ENCODE peak calls at places on chromosome 4, in five cellular contexts. One of them, this sample, is unnamed.

GRCh38 chr4:98210293-98210692 is 50.9 kb upstream of the RAP1GDS1 start:
- DNase-seq in HCT116: no peak
- DNase-seq in neural progenitor cell: no peak
- DNase-seq in H9: no peak
- DNase-seq in fibroblast of lung: no peak
- DNase-seq in this sample: no peak

GRCh38 chr4:4848540-4848939 is 10.9 kb upstream of the MSX1 start:
- DNase-seq in HCT116: no peak
- DNase-seq in neural progenitor cell: no peak
- DNase-seq in H9: no peak
- DNase-seq in fibroblast of lung: no peak
- DNase-seq in this sample: no peak

GRCh38 chr4:2066571-2067445 is 7.7 kb downstream of the NAT8L start:
- DNase-seq in HCT116: no peak
- DNase-seq in neural progenitor cell: no peak
- DNase-seq in H9: no peak
- DNase-seq in fibroblast of lung: no peak
- DNase-seq in this sample: no peak

GRCh38 chr4:77959566-77960338 is 97.1 kb downstream of the MRPL1 start:
- DNase-seq in HCT116: peak; percentile 51
- DNase-seq in neural progenitor cell: peak; percentile 80
- DNase-seq in H9: no peak
- DNase-seq in fibroblast of lung: peak; percentile 75
- DNase-seq in this sample: peak; percentile 25

GRCh38 chr4:56681158-56681848 is at the start of gene HOPX:
- DNase-seq in HCT116: no peak
- DNase-seq in neural progenitor cell: no peak
- DNase-seq in H9: no peak
- DNase-seq in fibroblast of lung: peak; percentile 33
- DNase-seq in this sample: peak; percentile 72

GRCh38 chr4:140640150-140640748 is 71.5 kb upstream of the UCP1 start:
- DNase-seq in HCT116: no peak
- DNase-seq in neural progenitor cell: no peak
- DNase-seq in H9: no peak
- DNase-seq in fibroblast of lung: no peak
- DNase-seq in this sample: no peak

GRCh38 chr4:94548571-94548970 is 96.8 kb downstream of the PDLIM5 start:
- DNase-seq in HCT116: peak; percentile 43
- DNase-seq in neural progenitor cell: peak; percentile 36
- DNase-seq in H9: no peak
- DNase-seq in fibroblast of lung: peak; percentile 54
- DNase-seq in this sample: peak; percentile 90

GRCh38 chr4:15963568-15963967 is 593 bp upstream of the FGFBP2 start:
- DNase-seq in HCT116: no peak
- DNase-seq in neural progenitor cell: no peak
- DNase-seq in H9: no peak
- DNase-seq in fibroblast of lung: no peak
- DNase-seq in this sample: no peak

GRCh38 chr4:17662694-17663093 is 48.3 kb downstream of the MED28 start:
- DNase-seq in HCT116: no peak
- DNase-seq in neural progenitor cell: no peak
- DNase-seq in H9: no peak
- DNase-seq in fibroblast of lung: peak; percentile 6
- DNase-seq in this sample: peak; percentile 48

GRCh38 chr4:144449623-144450022 is 196.3 kb upstream of the HHIP start:
- DNase-seq in HCT116: no peak
- DNase-seq in neural progenitor cell: no peak
- DNase-seq in H9: no peak
- DNase-seq in fibroblast of lung: peak; percentile 67
- DNase-seq in this sample: no peak

DNA sequence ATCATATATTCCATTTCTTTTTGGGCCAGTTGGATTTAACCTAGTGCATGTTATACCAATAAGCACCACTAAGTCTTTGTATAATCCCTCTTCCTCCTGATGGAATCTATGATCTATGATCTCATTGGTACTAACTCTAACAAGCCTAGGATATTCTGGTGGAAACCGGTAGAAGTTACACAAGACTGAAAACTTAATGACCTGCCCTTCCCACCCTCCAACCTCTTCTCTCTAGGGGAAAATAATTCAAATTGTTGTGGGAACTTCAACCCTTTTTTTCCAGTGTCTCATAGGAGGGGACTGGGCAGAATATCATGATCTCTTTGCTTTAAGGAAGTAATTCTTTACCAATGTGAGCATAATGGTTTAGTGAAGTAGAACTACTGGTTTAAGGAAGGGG is 289.5 kb upstream of the BOD1L1 start:
- DNase-seq in HCT116: no peak
- DNase-seq in neural progenitor cell: no peak
- DNase-seq in H9: no peak
- DNase-seq in fibroblast of lung: peak; percentile 47
- DNase-seq in this sample: peak; percentile 62
- H3K9ac ChIP-seq in HCT116: no peak overlapping the region
- H3K9ac ChIP-seq in neural progenitor cell: no peak overlapping the region
- H3K9ac ChIP-seq in H9: no peak overlapping the region
- H3K9ac ChIP-seq in fibroblast of lung: no peak overlapping the region
- H3K9ac ChIP-seq in this sample: no peak overlapping the region

DNA sequence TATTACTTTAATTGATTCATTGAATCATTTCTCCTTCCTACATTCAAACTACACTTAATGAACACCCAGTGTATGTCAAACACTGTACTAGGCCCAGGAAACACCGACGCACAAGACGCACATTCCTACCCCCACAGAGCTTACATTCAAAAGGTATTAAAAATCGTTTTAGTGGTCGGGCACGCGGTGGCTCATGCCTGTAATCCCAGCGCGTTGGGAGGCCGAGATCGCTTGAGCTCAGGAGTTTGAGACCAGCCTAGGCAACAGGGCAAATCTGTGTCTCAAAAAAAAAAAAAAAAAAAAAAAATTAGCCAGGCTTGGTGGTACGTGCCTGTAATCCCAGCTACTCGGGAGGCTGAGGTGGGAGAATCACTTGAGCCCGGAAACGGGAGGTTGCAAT is 6.4 kb upstream of the NEUROG2 start:
- DNase-seq in HCT116: no peak
- DNase-seq in neural progenitor cell: peak; percentile 59
- DNase-seq in H9: no peak
- DNase-seq in fibroblast of lung: no peak
- DNase-seq in this sample: no peak
- H3K4me2 ChIP-seq in HCT116: no peak overlapping the region
- H3K4me2 ChIP-seq in neural progenitor cell: peak overlapping the region; percentile 89
- H3K4me2 ChIP-seq in H9: no peak overlapping the region
- H3K4me2 ChIP-seq in fibroblast of lung: no peak overlapping the region
- H3K4me2 ChIP-seq in this sample: no peak overlapping the region

GRCh38 chr4:150238591-150238990 is 160.3 kb downstream of the DCLK2 start:
- DNase-seq in HCT116: no peak
- DNase-seq in neural progenitor cell: no peak
- DNase-seq in H9: no peak
- DNase-seq in fibroblast of lung: peak; percentile 62
- DNase-seq in this sample: no peak

GRCh38 chr4:150237110-150237852 is 159.0 kb downstream of the DCLK2 start:
- DNase-seq in HCT116: peak; percentile 12
- DNase-seq in neural progenitor cell: no peak
- DNase-seq in H9: no peak
- DNase-seq in fibroblast of lung: peak; percentile 97
- DNase-seq in this sample: peak; percentile 75

GRCh38 chr4:150235317-150235716 is 157.1 kb downstream of the DCLK2 start:
- DNase-seq in HCT116: no peak
- DNase-seq in neural progenitor cell: no peak
- DNase-seq in H9: no peak
- DNase-seq in fibroblast of lung: no peak
- DNase-seq in this sample: no peak

GRCh38 chr4:150235795-150236385 is 157.6 kb downstream of the DCLK2 start:
- DNase-seq in HCT116: no peak
- DNase-seq in neural progenitor cell: no peak
- DNase-seq in H9: no peak
- DNase-seq in fibroblast of lung: peak; percentile 43
- DNase-seq in this sample: no peak

GRCh38 chr4:150236626-150237025 is 158.4 kb downstream of the DCLK2 start:
- DNase-seq in HCT116: no peak
- DNase-seq in neural progenitor cell: no peak
- DNase-seq in H9: no peak
- DNase-seq in fibroblast of lung: peak; percentile 52
- DNase-seq in this sample: no peak
- H3K9ac ChIP-seq in HCT116: no peak overlapping the region
- H3K9ac ChIP-seq in neural progenitor cell: no peak overlapping the region
- H3K9ac ChIP-seq in H9: no peak overlapping the region
- H3K9ac ChIP-seq in fibroblast of lung: peak overlapping the region; percentile 43
- H3K9ac ChIP-seq in this sample: no peak overlapping the region

DNA sequence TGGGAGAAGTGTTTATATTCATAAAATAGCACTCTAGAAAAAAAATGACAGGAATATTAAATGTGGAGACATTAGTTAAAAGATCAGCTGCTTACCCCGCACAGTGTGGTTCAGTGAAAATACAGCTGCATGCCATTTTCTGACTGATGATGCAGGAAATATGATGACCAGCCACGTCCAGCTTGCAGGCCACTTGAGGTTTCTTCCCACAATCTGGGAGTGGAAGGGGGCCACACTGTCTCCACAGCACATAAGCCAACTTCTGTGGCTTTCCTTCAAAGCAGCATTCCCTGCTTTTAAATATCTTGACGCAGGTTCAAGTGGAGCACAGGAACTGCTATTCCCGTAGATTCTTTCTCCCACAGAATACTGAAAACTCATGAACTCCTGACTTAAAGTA is 173.4 kb upstream of the GALNT7 start:
- DNase-seq in HCT116: no peak
- DNase-seq in neural progenitor cell: no peak
- DNase-seq in H9: no peak
- DNase-seq in fibroblast of lung: peak; percentile 39
- DNase-seq in this sample: no peak
- H3K4me2 ChIP-seq in HCT116: no peak overlapping the region
- H3K4me2 ChIP-seq in neural progenitor cell: no peak overlapping the region
- H3K4me2 ChIP-seq in H9: no peak overlapping the region
- H3K4me2 ChIP-seq in fibroblast of lung: no peak overlapping the region
- H3K4me2 ChIP-seq in this sample: no peak overlapping the region